ENCODE peak calls at places on chromosomes 12 and 14, in four cellular contexts. A, C, U and P are unnamed samples. For H3K4me1, the result is how much of the 10 kb centered on the place peaks cover.

GRCh38 chr14:55846852-55847471 is 267.0 kb downstream of the KTN1 start:
- DNase-seq in A (no peak), U (peak), C (no peak), P (no peak)

GRCh38 chr12:21599143-21599999 is 5.3 kb downstream of the GYS2 start:
- DNase-seq in U (no peak), A (no peak), C (no peak), P (no peak)

GRCh38 chr12:93089805-93090569 is 160.9 kb upstream of the EEA1 start:
- DNase-seq in C (no peak), A (no peak), U (no peak), P (no peak)

GRCh38 chr14:74614508-74615495 is 2.8 kb upstream of the LTBP2 start:
- DNase-seq in U (no peak), A (no peak), C (no peak), P (no peak)

GRCh38 chr12:67748761-67749075 is 100.2 kb downstream of the DYRK2 start:
- DNase-seq in A (no peak), U (no peak), C (no peak), P (no peak)

GRCh38 chr12:18461738-18462137 is 200.4 kb downstream of the PIK3C2G start:
- DNase-seq in U (no peak), A (no peak), C (no peak), P (no peak)

GRCh38 chr12:109947511-109947910 is 47.4 kb downstream of the TCHP start:
- DNase-seq in A (no peak), U (no peak), C (no peak), P (no peak)

GRCh38 chr12:84596276-84596675 is 316.3 kb downstream of the SLC6A15 start:
- DNase-seq in U (no peak), A (no peak), C (no peak), P (no peak)

GRCh38 chr14:70563869-70564268 is 29.1 kb upstream of the ADAM20 start:
- DNase-seq in C (no peak), A (no peak), U (no peak), P (no peak)

GRCh38 chr12:107131832-107132616 is 38.7 kb upstream of the CRY1 start:
- DNase-seq in A (no peak), C (no peak), U (no peak), P (no peak)

GRCh38 chr12:93780115-93780641 is 103.0 kb downstream of the CRADD start:
- DNase-seq in A (no peak), U (no peak), C (no peak), P (no peak)

GRCh38 chr12:332581-333205 is 56.4 kb downstream of the KDM5A start:
- DNase-seq in A (no peak), C (no peak), U (no peak), P (no peak)

GRCh38 chr12:15196221-15196620 is 25.0 kb downstream of the RERG start:
- DNase-seq in U (no peak), A (no peak), C (no peak), P (no peak)

GRCh38 chr12:69933115-69933552 is 108.1 kb downstream of the MYRFL start:
- DNase-seq in U (no peak), A (no peak), C (no peak), P (no peak)

GRCh38 chr14:91873476-91874265 is 6.3 kb upstream of the TC2N start:
- DNase-seq in C (no peak), A (no peak), U (no peak), P (no peak)

GRCh38 chr14:103207038-103207403 is 83.8 kb downstream of the TNFAIP2 start:
- DNase-seq in A (no peak), C (peak), U (peak), P (peak)

GRCh38 chr14:66117600-66117999 is 368.6 kb upstream of the CCDC196 start:
- DNase-seq in U (no peak), C (no peak), A (no peak), P (no peak)

GRCh38 chr12:129911437-129912049 is 7.7 kb upstream of the TMEM132D start:
- DNase-seq in A (no peak), C (peak), U (no peak), P (no peak)

GRCh38 chr12:130009961-130010360 is 106.1 kb upstream of the TMEM132D start:
- DNase-seq in C (no peak), A (no peak), U (no peak), P (no peak)

GRCh38 chr12:45518516-45519235 is 210.8 kb upstream of the ARID2 start:
- DNase-seq in A (no peak), U (no peak), C (no peak), P (no peak)

GRCh38 chr14:102043251-102044025 is 43.4 kb downstream of the HSP90AA1 start:
- DNase-seq in A (no peak), C (no peak), U (no peak), P (no peak)

GRCh38 chr14:101600891-101601602 is 39.8 kb downstream of the DIO3 start:
- DNase-seq in A (peak), C (peak), U (no peak), P (peak)

GRCh38 chr12:116916122-116916521 is 5.4 kb downstream of the FBXW8 start:
- DNase-seq in U (no peak), C (no peak), A (no peak), P (no peak)

GRCh38 chr12:4251228-4251891 is 22.2 kb upstream of the CCND2 start:
- DNase-seq in C (no peak), A (no peak), U (no peak), P (no peak)

GRCh38 chr12:10101042-10101579 is 2.3 kb upstream of the CLEC1A start:
- DNase-seq in A (no peak), C (no peak), U (peak), P (no peak)

GRCh38 chr12:110498984-110499706 is 2.8 kb downstream of the VPS29 start:
- DNase-seq in U (no peak), A (no peak), C (no peak), P (no peak)

GRCh38 chr14:72708708-72709475 is 185.0 kb downstream of the DPF3 start:
- DNase-seq in U (no peak), C (no peak), A (no peak), P (no peak)

GRCh38 chr14:55194656-55195355 is 3.4 kb upstream of the DLGAP5 start:
- DNase-seq in A (no peak), U (no peak), C (no peak), P (no peak)

GRCh38 chr12:54360717-54361456 is 3.4 kb downstream of the GPR84 start:
- DNase-seq in C (peak), U (no peak), A (no peak), P (peak)

GRCh38 chr12:45674181-45674580 is 55.3 kb upstream of the ARID2 start:
- DNase-seq in A (no peak), C (no peak), U (no peak), P (no peak)

GRCh38 chr12:30138483-30138882 is 354.7 kb upstream of the TMTC1 start:
- DNase-seq in U (no peak), C (no peak), A (no peak), P (no peak)

GRCh38 chr12:22856120-22856699 is 231.2 kb downstream of the ETNK1 start:
- DNase-seq in C (no peak), A (no peak), U (no peak), P (no peak)

GRCh38 chr12:104569348-104570173 is 112.8 kb downstream of the CHST11 start:
- DNase-seq in U (peak), A (no peak), C (no peak), P (no peak)

GRCh38 chr12:54175130-54175963 is 13.4 kb downstream of the SMUG1 start:
- DNase-seq in C (no peak), A (no peak), U (no peak), P (no peak)

GRCh38 chr14:73463411-73463810 is 5.1 kb upstream of the NUMB start:
- DNase-seq in A (no peak), C (peak), U (peak), P (peak)

GRCh38 chr14:30295980-30296379 is 263.0 kb upstream of the G2E3 start:
- DNase-seq in U (no peak), A (no peak), C (no peak), P (no peak)

GRCh38 chr12:57849035-57849434 is 2.5 kb upstream of the CTDSP2 start:
- DNase-seq in A (no peak), U (no peak), C (no peak), P (no peak)

DNA sequence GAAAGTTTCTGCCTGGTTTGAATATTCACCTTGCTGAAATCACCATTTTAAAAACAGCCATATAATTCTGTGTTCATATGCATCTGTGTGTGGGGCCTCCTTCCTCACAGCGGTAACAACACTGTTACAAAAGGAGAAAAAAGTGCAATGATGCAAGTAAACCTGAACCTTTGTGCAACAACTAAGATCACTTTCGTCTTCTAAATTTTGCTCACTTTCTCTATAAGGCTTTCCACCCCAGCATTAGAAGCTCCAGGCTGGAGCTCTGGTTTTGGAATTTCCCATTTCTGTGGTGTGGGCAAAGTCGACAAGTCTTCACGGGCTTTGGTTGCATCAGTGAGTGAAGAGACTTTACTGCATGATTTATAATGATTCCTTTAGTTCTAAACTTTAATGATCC is 18.4 kb downstream of the FGD6 start:
- DNase-seq in U (no peak), A (no peak), C (no peak), P (no peak)
- H3K4me3 ChIP-seq in U (no peak), A (no peak), C (no peak), P (no peak)

GRCh38 chr12:2242816-2243215 is 190.0 kb downstream of the CACNA1C start:
- DNase-seq in A (no peak), C (no peak), U (no peak), P (no peak)
- H3K27ac ChIP-seq in A (no peak), C (no peak), U (no peak), P (no peak)

GRCh38 chr12:6235499-6235898 is 35.3 kb downstream of the CD9 start:
- DNase-seq in U (no peak), C (no peak), A (no peak), P (no peak)

GRCh38 chr12:6235906-6236640 is 35.9 kb downstream of the CD9 start:
- DNase-seq in U (no peak), C (no peak), A (no peak), P (no peak)

GRCh38 chr12:6233121-6233971 is 33.1 kb downstream of the CD9 start:
- DNase-seq in C (no peak), A (no peak), U (no peak), P (peak)

GRCh38 chr12:6234214-6234613 is 34.0 kb downstream of the CD9 start:
- DNase-seq in C (no peak), A (no peak), U (no peak), P (no peak)

DNA sequence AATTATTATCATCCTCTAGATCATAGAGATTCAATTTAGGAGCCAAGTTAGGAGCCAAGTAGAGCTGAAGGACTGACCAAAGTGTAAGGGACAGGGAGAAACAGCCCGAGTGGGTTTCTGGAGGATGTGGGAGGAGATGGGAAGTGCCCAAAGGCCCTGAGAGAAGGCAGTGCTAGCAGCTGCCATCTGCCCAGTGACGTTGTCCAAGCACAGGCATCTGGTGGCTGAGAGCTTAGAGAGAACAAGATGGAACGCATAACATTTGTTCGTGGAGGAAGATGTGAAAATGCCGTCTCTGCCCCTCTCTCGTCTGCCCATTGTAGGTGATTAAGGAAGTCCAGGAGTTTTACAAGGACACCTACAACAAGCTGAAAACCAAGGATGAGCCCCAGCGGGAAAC is 34.7 kb downstream of the CD9 start:
- DNase-seq in C (no peak), A (no peak), U (no peak), P (peak)
- H3K4me1 ChIP-seq in C (under half), A (half or more), U (under half), P (under half)

DNA sequence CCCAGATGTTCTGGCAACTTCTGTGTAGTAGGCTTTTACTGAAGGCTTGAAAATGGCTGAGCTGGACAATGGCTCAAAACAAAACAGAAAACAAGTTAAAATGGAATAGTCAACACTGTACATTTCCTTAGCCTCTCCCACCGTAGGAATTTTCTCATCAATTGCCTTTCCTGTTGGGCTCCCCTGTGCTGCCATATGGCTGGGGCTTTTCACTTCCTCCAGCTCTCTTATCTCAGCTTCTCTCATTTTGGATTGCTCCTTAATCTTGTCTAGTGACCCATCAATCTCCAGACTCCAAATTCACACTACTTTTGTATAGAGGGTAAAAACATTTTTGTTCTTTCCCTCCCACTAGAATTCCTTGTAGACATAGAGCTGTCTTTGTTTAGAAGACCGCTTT is 50.4 kb upstream of the RPH3A start:
- DNase-seq in A (no peak), U (no peak), C (no peak), P (no peak)
- H3K4me3 ChIP-seq in A (no peak), U (no peak), C (no peak), P (no peak)

DNA sequence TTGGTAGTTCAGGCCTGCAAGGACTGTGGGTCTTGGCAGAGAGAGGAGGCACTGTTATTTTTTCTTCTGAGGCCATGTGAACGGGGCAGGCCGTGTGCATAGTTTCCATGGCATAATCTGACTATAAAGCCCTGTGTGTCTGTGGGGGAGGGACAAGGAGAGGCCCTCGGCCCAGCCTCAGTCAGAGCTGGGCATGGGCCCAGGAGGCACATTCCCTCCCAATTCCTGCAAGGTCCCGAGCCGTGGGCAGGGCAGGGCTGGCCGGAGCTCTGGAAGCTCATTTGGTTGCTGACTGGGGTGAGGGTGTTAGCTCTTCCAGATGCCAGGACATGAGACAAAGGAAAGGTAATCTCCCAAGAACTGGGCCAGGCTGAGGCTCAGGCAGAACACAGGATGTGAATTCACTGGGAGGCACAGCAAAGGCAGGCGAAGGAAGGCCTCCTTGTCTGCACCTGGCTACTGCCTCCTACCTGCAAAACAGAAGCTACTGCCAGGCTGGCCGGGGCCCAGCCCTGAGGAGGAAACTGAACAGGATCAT is 22.0 kb upstream of the PLEKHG3 start:
- DNase-seq in C (no peak), A (no peak), U (peak), P (peak)
- H3K27ac ChIP-seq in C (no peak), A (peak), U (peak), P (peak)

GRCh38 chr14:24334431-24335271 is at the start of gene ADCY4:
- DNase-seq in U (no peak), A (no peak), C (no peak), P (peak)
- H3K4me1 ChIP-seq in U (under half), A (half or more), C (under half), P (under half)